ENCODE peak calls at places on chromosome 20, in ten cellular contexts. One of them, this sample, is unnamed.

GRCh38 chr20:44542902-44543301 is 21.0 kb upstream of the SERINC3 start:
- DNase-seq in GM06990: no peak
- DNase-seq in adrenal gland: no peak
- DNase-seq in RWPE1: no peak
- DNase-seq in pancreas: no peak
- DNase-seq in WTC11: no peak
- DNase-seq in neural crest cell: no peak
- DNase-seq in foreskin fibroblast: no peak
- DNase-seq in IMR-90: no peak
- DNase-seq in GM13976: no peak
- DNase-seq in this sample: no peak

GRCh38 chr20:62523473-62524203 is 47.8 kb upstream of the GATA5 start:
- DNase-seq in foreskin fibroblast: no peak
- DNase-seq in adrenal gland: no peak
- DNase-seq in neural crest cell: no peak
- DNase-seq in pancreas: no peak
- DNase-seq in GM13976: peak
- DNase-seq in IMR-90: no peak
- DNase-seq in RWPE1: no peak
- DNase-seq in WTC11: peak
- DNase-seq in GM06990: no peak
- DNase-seq in this sample: no peak

GRCh38 chr20:57647933-57648785 is 27.9 kb upstream of the ZBP1 start:
- DNase-seq in neural crest cell: no peak
- DNase-seq in IMR-90: no peak
- DNase-seq in GM06990: no peak
- DNase-seq in WTC11: no peak
- DNase-seq in pancreas: no peak
- DNase-seq in foreskin fibroblast: no peak
- DNase-seq in adrenal gland: no peak
- DNase-seq in RWPE1: no peak
- DNase-seq in GM13976: no peak
- DNase-seq in this sample: no peak

GRCh38 chr20:9978395-9979004 is 56.3 kb upstream of the ANKEF1 start:
- DNase-seq in RWPE1: peak
- DNase-seq in WTC11: no peak
- DNase-seq in GM13976: peak
- DNase-seq in foreskin fibroblast: peak
- DNase-seq in pancreas: peak
- DNase-seq in IMR-90: peak
- DNase-seq in neural crest cell: peak
- DNase-seq in adrenal gland: peak
- DNase-seq in GM06990: peak
- DNase-seq in this sample: peak

GRCh38 chr20:58741384-58741783 is 48.8 kb downstream of the NPEPL1 start:
- DNase-seq in GM13976: no peak
- DNase-seq in GM06990: no peak
- DNase-seq in RWPE1: no peak
- DNase-seq in adrenal gland: no peak
- DNase-seq in foreskin fibroblast: no peak
- DNase-seq in IMR-90: no peak
- DNase-seq in WTC11: no peak
- DNase-seq in pancreas: no peak
- DNase-seq in neural crest cell: no peak
- DNase-seq in this sample: no peak

GRCh38 chr20:19709635-19710335 is 48.3 kb upstream of the RIN2 start:
- DNase-seq in GM06990: no peak
- DNase-seq in neural crest cell: no peak
- DNase-seq in adrenal gland: no peak
- DNase-seq in pancreas: no peak
- DNase-seq in IMR-90: no peak
- DNase-seq in foreskin fibroblast: no peak
- DNase-seq in GM13976: no peak
- DNase-seq in WTC11: no peak
- DNase-seq in RWPE1: no peak
- DNase-seq in this sample: no peak

GRCh38 chr20:58883243-58883691 is 30.8 kb downstream of the GNAS start:
- DNase-seq in adrenal gland: no peak
- DNase-seq in GM06990: no peak
- DNase-seq in IMR-90: no peak
- DNase-seq in WTC11: no peak
- DNase-seq in foreskin fibroblast: no peak
- DNase-seq in pancreas: no peak
- DNase-seq in GM13976: no peak
- DNase-seq in RWPE1: no peak
- DNase-seq in neural crest cell: no peak
- DNase-seq in this sample: no peak

GRCh38 chr20:59019217-59019616 is at the start of gene TUBB1:
- DNase-seq in GM06990: no peak
- DNase-seq in pancreas: no peak
- DNase-seq in RWPE1: no peak
- DNase-seq in WTC11: no peak
- DNase-seq in adrenal gland: no peak
- DNase-seq in GM13976: no peak
- DNase-seq in IMR-90: no peak
- DNase-seq in foreskin fibroblast: no peak
- DNase-seq in neural crest cell: no peak
- DNase-seq in this sample: no peak

GRCh38 chr20:10673176-10673830 is 496 bp downstream of the JAG1 start:
- DNase-seq in WTC11: peak
- DNase-seq in foreskin fibroblast: no peak
- DNase-seq in pancreas: peak
- DNase-seq in IMR-90: no peak
- DNase-seq in adrenal gland: no peak
- DNase-seq in GM13976: peak
- DNase-seq in RWPE1: no peak
- DNase-seq in GM06990: peak
- DNase-seq in neural crest cell: peak
- DNase-seq in this sample: no peak

GRCh38 chr20:62289898-62290297 is 12.9 kb upstream of the ADRM1 start:
- DNase-seq in adrenal gland: no peak
- DNase-seq in GM13976: no peak
- DNase-seq in pancreas: no peak
- DNase-seq in neural crest cell: no peak
- DNase-seq in IMR-90: peak
- DNase-seq in GM06990: no peak
- DNase-seq in foreskin fibroblast: no peak
- DNase-seq in RWPE1: no peak
- DNase-seq in WTC11: no peak
- DNase-seq in this sample: no peak

GRCh38 chr20:39103305-39103704 is 141.2 kb downstream of the DHX35 start:
- DNase-seq in foreskin fibroblast: no peak
- DNase-seq in RWPE1: no peak
- DNase-seq in WTC11: no peak
- DNase-seq in pancreas: no peak
- DNase-seq in GM13976: no peak
- DNase-seq in GM06990: no peak
- DNase-seq in neural crest cell: no peak
- DNase-seq in IMR-90: no peak
- DNase-seq in adrenal gland: no peak
- DNase-seq in this sample: no peak

GRCh38 chr20:39103732-39104131 is 141.6 kb downstream of the DHX35 start:
- DNase-seq in neural crest cell: no peak
- DNase-seq in GM13976: no peak
- DNase-seq in WTC11: no peak
- DNase-seq in foreskin fibroblast: no peak
- DNase-seq in pancreas: no peak
- DNase-seq in IMR-90: no peak
- DNase-seq in RWPE1: no peak
- DNase-seq in adrenal gland: no peak
- DNase-seq in GM06990: no peak
- DNase-seq in this sample: peak

GRCh38 chr20:39107741-39108140 is 145.6 kb downstream of the DHX35 start:
- DNase-seq in adrenal gland: peak
- DNase-seq in GM13976: no peak
- DNase-seq in foreskin fibroblast: peak
- DNase-seq in neural crest cell: no peak
- DNase-seq in IMR-90: peak
- DNase-seq in pancreas: no peak
- DNase-seq in WTC11: no peak
- DNase-seq in GM06990: no peak
- DNase-seq in RWPE1: no peak
- DNase-seq in this sample: no peak

GRCh38 chr20:39106791-39107190 is 144.6 kb downstream of the DHX35 start:
- DNase-seq in GM06990: no peak
- DNase-seq in pancreas: no peak
- DNase-seq in neural crest cell: no peak
- DNase-seq in foreskin fibroblast: no peak
- DNase-seq in RWPE1: no peak
- DNase-seq in adrenal gland: no peak
- DNase-seq in WTC11: no peak
- DNase-seq in GM13976: no peak
- DNase-seq in IMR-90: no peak
- DNase-seq in this sample: no peak

DNA sequence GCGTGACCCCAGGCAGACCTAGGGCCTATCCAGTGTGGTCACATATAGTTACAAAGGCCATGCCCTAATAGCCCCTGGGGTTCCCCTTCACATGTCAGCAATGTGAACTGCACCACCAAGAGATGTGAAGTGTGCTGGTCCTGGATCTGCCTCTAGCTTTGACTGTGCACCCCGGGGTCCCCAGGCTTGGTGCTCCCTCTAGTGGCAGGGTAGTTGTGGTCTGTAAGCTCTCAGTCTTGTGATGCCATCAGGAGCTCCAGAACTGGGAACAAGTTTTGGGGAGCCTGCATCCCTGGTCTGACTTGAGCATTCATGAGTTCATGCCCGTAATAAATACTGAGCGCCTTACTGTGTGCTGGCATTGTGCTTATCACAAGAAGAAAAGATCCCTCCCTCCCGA is 143.4 kb downstream of the DHX35 start:
- DNase-seq in RWPE1: no peak
- DNase-seq in neural crest cell: no peak
- DNase-seq in adrenal gland: no peak
- DNase-seq in GM13976: no peak
- DNase-seq in pancreas: no peak
- DNase-seq in GM06990: no peak
- DNase-seq in WTC11: no peak
- DNase-seq in IMR-90: no peak
- DNase-seq in foreskin fibroblast: no peak
- DNase-seq in this sample: no peak
- TF ChIP-seq CTCF in RWPE1: no peak
- TF ChIP-seq CTCF in neural crest cell: peak
- TF ChIP-seq CTCF in adrenal gland: no peak
- TF ChIP-seq CTCF in GM13976: no peak
- TF ChIP-seq CTCF in pancreas: no peak
- TF ChIP-seq CTCF in GM06990: peak
- TF ChIP-seq CTCF in WTC11: peak
- TF ChIP-seq CTCF in IMR-90: no peak
- TF ChIP-seq CTCF in foreskin fibroblast: no peak
- TF ChIP-seq CTCF in this sample: no peak

DNA sequence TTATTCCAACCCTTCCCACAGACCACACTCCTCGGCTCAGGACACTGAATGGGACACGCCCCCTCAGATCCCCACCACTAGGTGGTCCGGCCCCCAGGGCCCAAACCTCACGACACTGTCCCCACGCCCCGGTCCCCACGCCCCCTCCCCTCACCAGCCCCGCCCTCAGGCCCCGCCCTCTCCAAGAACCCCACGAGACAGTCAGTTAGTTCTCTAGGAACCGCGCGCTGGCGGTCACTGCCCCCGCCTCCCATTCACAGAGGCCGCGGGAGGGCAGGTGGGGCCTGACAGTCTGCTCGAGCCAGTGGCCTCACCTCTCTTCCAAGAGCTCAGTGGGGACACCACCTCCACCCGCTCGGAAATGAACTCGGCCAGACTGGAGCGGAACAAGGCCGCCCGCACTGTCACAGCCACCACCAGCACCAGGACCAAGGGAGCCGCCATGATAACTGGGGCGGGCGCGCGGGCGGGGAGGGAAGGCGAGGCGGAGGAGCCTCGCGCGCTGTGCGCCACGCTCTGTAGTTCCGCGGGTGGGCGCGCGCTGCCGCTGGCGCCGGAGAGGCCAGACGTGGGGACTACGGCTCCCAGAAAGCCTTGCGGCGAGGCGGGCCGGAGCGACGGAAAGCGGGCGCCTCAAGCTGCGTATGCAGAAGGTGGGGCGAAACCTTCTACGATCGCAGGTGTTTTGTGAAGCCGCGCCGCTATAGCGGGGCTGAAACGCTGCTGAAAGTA is at the start of gene PIGU:
- DNase-seq in foreskin fibroblast: peak
- DNase-seq in pancreas: peak
- DNase-seq in WTC11: peak
- DNase-seq in neural crest cell: peak
- DNase-seq in adrenal gland: peak
- DNase-seq in GM06990: peak
- DNase-seq in IMR-90: peak
- DNase-seq in RWPE1: peak
- DNase-seq in GM13976: peak
- DNase-seq in this sample: peak
- TF ChIP-seq CTCF in foreskin fibroblast: no peak
- TF ChIP-seq CTCF in pancreas: peak
- TF ChIP-seq CTCF in WTC11: no peak
- TF ChIP-seq CTCF in neural crest cell: peak
- TF ChIP-seq CTCF in adrenal gland: peak
- TF ChIP-seq CTCF in GM06990: no peak
- TF ChIP-seq CTCF in IMR-90: no peak
- TF ChIP-seq CTCF in RWPE1: no peak
- TF ChIP-seq CTCF in GM13976: peak
- TF ChIP-seq CTCF in this sample: no peak

GRCh38 chr20:23776067-23776771 is 25.5 kb upstream of the CST1 start:
- DNase-seq in IMR-90: no peak
- DNase-seq in WTC11: peak
- DNase-seq in RWPE1: no peak
- DNase-seq in adrenal gland: no peak
- DNase-seq in GM13976: no peak
- DNase-seq in neural crest cell: no peak
- DNase-seq in GM06990: no peak
- DNase-seq in foreskin fibroblast: no peak
- DNase-seq in pancreas: no peak
- DNase-seq in this sample: peak
- TF ChIP-seq CTCF in IMR-90: no peak
- TF ChIP-seq CTCF in WTC11: no peak
- TF ChIP-seq CTCF in RWPE1: no peak
- TF ChIP-seq CTCF in adrenal gland: no peak
- TF ChIP-seq CTCF in GM13976: no peak
- TF ChIP-seq CTCF in neural crest cell: no peak
- TF ChIP-seq CTCF in GM06990: no peak
- TF ChIP-seq CTCF in foreskin fibroblast: no peak
- TF ChIP-seq CTCF in pancreas: no peak
- TF ChIP-seq CTCF in this sample: no peak

DNA sequence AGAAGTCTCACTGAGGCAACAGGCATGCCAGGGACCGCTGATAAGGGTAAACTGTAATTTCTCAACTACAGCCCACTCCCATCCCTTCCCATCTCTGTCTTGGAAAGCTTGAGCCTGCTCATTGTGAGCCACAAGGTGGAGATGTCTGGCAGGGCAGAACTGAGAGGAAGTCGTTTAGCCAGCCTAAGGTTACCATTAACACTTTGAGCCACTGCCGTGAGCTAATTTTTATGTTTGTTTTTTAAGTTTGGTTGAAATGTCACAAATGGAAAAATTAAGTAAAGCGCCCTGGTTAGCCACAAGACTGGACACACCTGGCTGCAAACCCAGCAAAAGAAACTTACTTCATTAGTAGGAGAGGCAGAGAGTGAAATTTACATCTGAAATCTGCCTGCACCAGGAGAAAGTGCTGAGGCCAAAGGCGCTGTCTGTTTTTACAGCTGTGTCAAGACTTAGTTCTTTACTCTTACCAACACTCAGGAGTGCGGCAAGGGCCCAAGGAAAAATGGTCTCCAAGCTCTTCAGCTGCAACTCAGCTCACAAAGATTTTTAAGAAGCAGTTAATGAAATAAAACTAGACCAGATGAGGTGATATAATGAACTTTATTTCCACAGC is 50.0 kb upstream of the FAM83C start:
- DNase-seq in neural crest cell: no peak
- DNase-seq in WTC11: peak
- DNase-seq in IMR-90: no peak
- DNase-seq in adrenal gland: no peak
- DNase-seq in GM13976: no peak
- DNase-seq in pancreas: no peak
- DNase-seq in RWPE1: no peak
- DNase-seq in foreskin fibroblast: no peak
- DNase-seq in GM06990: no peak
- DNase-seq in this sample: peak
- TF ChIP-seq CTCF in neural crest cell: peak
- TF ChIP-seq CTCF in WTC11: no peak
- TF ChIP-seq CTCF in IMR-90: peak
- TF ChIP-seq CTCF in adrenal gland: no peak
- TF ChIP-seq CTCF in GM13976: peak
- TF ChIP-seq CTCF in pancreas: no peak
- TF ChIP-seq CTCF in RWPE1: no peak
- TF ChIP-seq CTCF in foreskin fibroblast: peak
- TF ChIP-seq CTCF in GM06990: peak
- TF ChIP-seq CTCF in this sample: peak

This sample was measured in fibroblast of mammary gland.